ENCODE peak calls at places on chromosomes 2 and 18, in nine cellular contexts. W, P, T, F, E, V, O, B and C are unnamed samples. For H3K4me1, the result is how much of the 10 kb centered on the place peaks cover.

GRCh38 chr2:9378433-9379371 is 44.6 kb downstream of the ITGB1BP1 start:
- DNase-seq in V (no peak), O (no peak), P (peak), T (peak), B (peak), E (peak), F (peak), W (no peak), C (peak)

GRCh38 chr18:23618862-23619387 is 32.6 kb upstream of the NPC1 start:
- DNase-seq in T (no peak), B (peak), F (no peak), W (no peak), P (peak), V (no peak), O (peak), E (no peak), C (no peak)

GRCh38 chr18:68549257-68549871 is 165.5 kb downstream of the TMX3 start:
- DNase-seq in T (no peak), V (no peak), B (no peak), W (no peak), O (no peak), E (peak), P (no peak), F (no peak), C (no peak)

GRCh38 chr2:171158036-171158789 is 2.5 kb downstream of the TLK1 start:
- DNase-seq in P (no peak), B (no peak), V (no peak), F (no peak), E (no peak), W (no peak), O (no peak), T (no peak), C (no peak)

GRCh38 chr18:58962331-58962730 is 97.7 kb downstream of the ZNF532 start:
- DNase-seq in O (no peak), W (no peak), E (no peak), V (no peak), B (no peak), T (no peak), P (no peak), F (no peak), C (no peak)

GRCh38 chr2:183840061-183840584 is 715.9 kb downstream of the NUP35 start:
- DNase-seq in F (no peak), T (no peak), P (no peak), V (no peak), W (no peak), B (no peak), O (no peak), E (no peak), C (no peak)

GRCh38 chr2:67846341-67847070 is 216.3 kb downstream of the C1D start:
- DNase-seq in P (peak), O (peak), V (no peak), W (peak), T (peak), B (peak), F (peak), E (peak), C (peak)

GRCh38 chr2:143955416-143956075 is 564.4 kb downstream of the ZEB2 start:
- DNase-seq in O (no peak), W (no peak), P (no peak), F (no peak), E (peak), B (no peak), T (no peak), V (no peak), C (no peak)

GRCh38 chr18:22469061-22469689 is 51.5 kb upstream of the CTAGE1 start:
- DNase-seq in T (no peak), B (no peak), V (no peak), P (no peak), E (peak), O (no peak), W (no peak), F (no peak), C (no peak)

GRCh38 chr18:45321520-45321919 is 293.8 kb upstream of the SLC14A2 start:
- DNase-seq in B (no peak), V (no peak), O (no peak), P (no peak), E (no peak), F (no peak), T (peak), W (no peak), C (no peak)

GRCh38 chr2:128485761-128486639 is 167.3 kb upstream of the HS6ST1 start:
- DNase-seq in V (no peak), F (no peak), O (no peak), E (no peak), B (no peak), W (no peak), T (no peak), P (no peak), C (no peak)

GRCh38 chr2:204849887-204850286 is 304.6 kb downstream of the PARD3B start:
- DNase-seq in O (no peak), B (no peak), V (no peak), F (no peak), T (no peak), P (no peak), E (no peak), W (no peak), C (no peak)

GRCh38 chr2:197092431-197092830 is 165.9 kb upstream of the PGAP1 start:
- DNase-seq in W (no peak), E (peak), P (peak), T (no peak), O (no peak), F (no peak), V (no peak), B (no peak), C (peak)

GRCh38 chr2:216490061-216490460 is 8.6 kb upstream of the RPL37A start:
- DNase-seq in F (no peak), E (peak), P (no peak), W (no peak), V (no peak), B (no peak), T (no peak), O (no peak), C (no peak)

GRCh38 chr2:1882471-1882870 is 138.2 kb upstream of the PXDN start:
- DNase-seq in V (no peak), P (no peak), O (no peak), B (no peak), F (no peak), E (no peak), T (no peak), W (no peak), C (no peak)

GRCh38 chr2:189487283-189488280 is 46.3 kb downstream of the WDR75 start:
- DNase-seq in W (no peak), V (no peak), B (no peak), E (no peak), T (no peak), F (no peak), O (no peak), P (no peak), C (no peak)

GRCh38 chr18:44839239-44839666 is 158.6 kb downstream of the SETBP1 start:
- DNase-seq in P (peak), F (peak), T (peak), E (peak), O (peak), B (peak), W (peak), V (peak), C (peak)

GRCh38 chr2:3290655-3291054 is 87.0 kb downstream of the EIPR1 start:
- DNase-seq in O (no peak), B (no peak), T (no peak), V (no peak), F (no peak), P (no peak), W (no peak), E (no peak), C (no peak)

GRCh38 chr2:37630298-37630697 is 41.1 kb downstream of the CDC42EP3 start:
- DNase-seq in V (no peak), O (no peak), P (no peak), W (no peak), B (no peak), F (no peak), E (no peak), T (no peak), C (no peak)

GRCh38 chr2:62724886-62725711 is 19.6 kb downstream of the EHBP1 start:
- DNase-seq in E (no peak), B (no peak), O (no peak), V (no peak), F (no peak), P (no peak), W (no peak), T (no peak), C (peak)

GRCh38 chr18:49400398-49401072 is 59.9 kb downstream of the DYM start:
- DNase-seq in O (no peak), P (peak), B (no peak), T (no peak), W (no peak), E (peak), F (no peak), V (no peak), C (no peak)

GRCh38 chr2:67604360-67604759 is 207.2 kb downstream of the ETAA1 start:
- DNase-seq in B (no peak), E (peak), O (no peak), W (no peak), P (no peak), F (no peak), T (no peak), V (no peak), C (no peak)

GRCh38 chr2:170714156-170715061 is 728 bp upstream of the SP5 start:
- DNase-seq in F (peak), B (no peak), T (peak), O (peak), W (peak), E (no peak), V (no peak), P (peak), C (peak)

GRCh38 chr2:229899604-229900003 is 22.2 kb downstream of the TRIP12 start:
- DNase-seq in W (no peak), F (no peak), B (no peak), V (no peak), E (no peak), T (no peak), O (no peak), P (no peak), C (no peak)

GRCh38 chr2:183010112-183010511 is 28.1 kb downstream of the NCKAP1 start:
- DNase-seq in V (no peak), B (no peak), T (peak), F (no peak), P (peak), O (no peak), E (peak), W (no peak), C (no peak)

GRCh38 chr2:226716126-226716525 is 83.5 kb downstream of the IRS1 start:
- DNase-seq in V (no peak), F (no peak), O (no peak), B (no peak), E (no peak), T (no peak), W (no peak), P (no peak), C (no peak)

GRCh38 chr18:39184176-39184575 is 1618.6 kb upstream of the CELF4 start:
- DNase-seq in E (no peak), O (no peak), V (no peak), P (no peak), W (no peak), B (no peak), T (no peak), F (no peak), C (no peak)

GRCh38 chr2:30400151-30400954 is 46.7 kb upstream of the LCLAT1 start:
- DNase-seq in F (no peak), V (no peak), P (no peak), W (no peak), E (no peak), O (no peak), T (no peak), B (no peak), C (no peak)

GRCh38 chr18:6022840-6023239 is 127.5 kb upstream of the TMEM200C start:
- DNase-seq in O (no peak), P (no peak), E (peak), V (no peak), F (no peak), T (no peak), B (no peak), W (no peak), C (no peak)

GRCh38 chr2:222518570-222519381 is 94.4 kb downstream of the SGPP2 start:
- DNase-seq in F (no peak), V (no peak), P (peak), O (no peak), W (no peak), E (no peak), B (no peak), T (no peak), C (no peak)

GRCh38 chr18:36028859-36029258 is 38.5 kb downstream of the RPRD1A start:
- DNase-seq in B (no peak), V (no peak), F (no peak), T (no peak), W (no peak), P (no peak), E (no peak), O (no peak), C (peak)

GRCh38 chr2:183059561-183059960 is 19.0 kb upstream of the DUSP19 start:
- DNase-seq in P (peak), W (no peak), V (no peak), T (no peak), O (no peak), E (peak), F (no peak), B (no peak), C (no peak)

DNA sequence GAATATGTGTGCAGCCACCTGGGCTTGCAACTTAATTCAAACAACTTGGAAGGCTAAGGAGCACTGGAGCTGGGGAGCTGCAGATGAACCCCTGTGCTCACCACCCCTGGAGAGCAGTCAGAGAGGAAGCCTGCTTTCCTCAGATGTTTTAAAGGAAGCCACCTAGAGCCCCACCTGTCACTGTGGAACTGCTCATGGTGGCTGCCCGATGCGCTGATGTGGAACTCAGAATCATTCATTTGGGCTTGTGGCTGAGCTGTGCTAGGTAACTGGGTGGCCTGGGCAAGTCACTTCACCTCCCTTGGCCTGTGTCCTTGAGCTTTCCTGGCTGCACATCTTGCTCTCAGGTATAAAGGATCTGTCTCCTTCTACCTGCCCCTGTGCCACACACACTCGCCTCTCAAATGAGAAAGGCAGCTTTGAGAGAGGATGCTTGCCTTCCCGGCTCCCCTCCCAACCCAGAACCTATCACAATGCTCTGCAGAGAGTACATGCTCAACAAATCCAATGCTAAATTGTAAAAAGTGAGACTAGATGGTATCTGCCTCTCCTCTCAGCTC is 41.3 kb downstream of the BCL11A start:
- DNase-seq in V (no peak), W (no peak), P (no peak), O (no peak), E (no peak), T (no peak), B (no peak), F (no peak), C (no peak)
- H3K4me1 ChIP-seq in V (under half), W (under half), P (half or more), O (under half), E (under half), T (under half), B (under half), F (under half), C (under half)

DNA sequence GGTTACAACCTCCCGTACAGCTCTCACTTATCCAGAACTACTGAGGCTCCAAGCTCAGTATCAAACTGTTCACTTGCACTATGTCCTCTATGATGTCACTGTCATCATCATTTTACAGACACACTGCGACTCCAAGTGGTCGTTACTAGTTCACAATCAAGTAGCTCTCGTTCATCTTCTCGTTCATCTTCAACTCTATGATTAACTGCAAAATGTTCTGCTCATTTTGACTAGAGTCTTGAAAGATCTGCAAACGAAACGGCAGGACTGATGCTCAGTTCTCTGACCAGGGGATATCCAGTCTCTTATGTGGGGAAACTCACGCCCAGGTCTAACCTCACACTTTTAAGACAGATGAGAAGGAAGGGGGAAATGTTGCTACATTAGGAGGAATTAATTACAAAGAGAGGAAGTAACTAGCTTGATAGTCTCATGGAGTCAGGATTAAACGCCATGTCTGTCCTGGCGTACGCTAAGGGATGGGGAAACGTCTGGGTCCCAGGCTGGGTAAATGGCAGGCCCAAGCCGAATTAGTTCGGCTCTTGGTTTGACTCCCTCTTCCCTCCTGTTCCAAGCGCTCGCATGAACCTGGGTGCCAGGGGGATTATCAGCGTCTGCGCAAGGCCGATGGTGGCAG is 794 bp upstream of the CHCHD5 start:
- DNase-seq in B (no peak), W (peak), P (no peak), V (no peak), E (no peak), T (no peak), O (no peak), F (no peak), C (no peak)
- H3K27ac ChIP-seq in B (no peak), W (peak), P (peak), V (peak), E (peak), T (peak), O (peak), F (peak), C (peak)

DNA sequence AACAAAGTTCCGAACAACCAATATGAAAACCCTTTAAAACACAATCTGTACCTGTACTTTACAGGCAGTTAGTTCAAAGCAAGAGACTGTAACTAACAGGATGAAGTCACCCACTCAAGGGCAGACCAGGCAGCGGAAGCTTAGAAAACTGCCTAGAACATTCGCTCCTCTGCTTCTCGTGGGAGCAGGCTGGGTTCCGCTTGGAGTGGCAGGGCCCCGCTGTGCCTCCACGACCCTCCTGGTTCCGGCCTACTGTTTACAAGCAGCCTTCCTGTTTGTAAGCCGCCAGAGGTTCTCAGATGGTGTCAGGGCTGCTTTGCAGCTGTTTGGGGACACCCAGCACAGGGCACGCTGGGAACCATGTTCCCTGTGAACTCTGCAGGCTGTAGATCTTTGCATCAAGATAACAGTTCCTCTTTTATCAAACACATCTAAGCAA is 31.3 kb downstream of the CIB4 start:
- DNase-seq in W (peak), B (no peak), F (no peak), O (no peak), V (no peak), P (no peak), E (no peak), T (no peak), C (peak)
- H3K4me1 ChIP-seq in W (under half), B (under half), F (under half), O (under half), V (under half), P (half or more), E (under half), T (under half), C (under half)

GRCh38 chr2:237909075-237909695 is 49.8 kb downstream of the RAMP1 start:
- DNase-seq in B (no peak), T (no peak), W (no peak), V (no peak), E (no peak), F (no peak), P (no peak), O (no peak), C (no peak)
- H3K27ac ChIP-seq in B (no peak), T (peak), W (no peak), V (no peak), E (no peak), F (no peak), P (no peak), O (no peak), C (no peak)

DNA sequence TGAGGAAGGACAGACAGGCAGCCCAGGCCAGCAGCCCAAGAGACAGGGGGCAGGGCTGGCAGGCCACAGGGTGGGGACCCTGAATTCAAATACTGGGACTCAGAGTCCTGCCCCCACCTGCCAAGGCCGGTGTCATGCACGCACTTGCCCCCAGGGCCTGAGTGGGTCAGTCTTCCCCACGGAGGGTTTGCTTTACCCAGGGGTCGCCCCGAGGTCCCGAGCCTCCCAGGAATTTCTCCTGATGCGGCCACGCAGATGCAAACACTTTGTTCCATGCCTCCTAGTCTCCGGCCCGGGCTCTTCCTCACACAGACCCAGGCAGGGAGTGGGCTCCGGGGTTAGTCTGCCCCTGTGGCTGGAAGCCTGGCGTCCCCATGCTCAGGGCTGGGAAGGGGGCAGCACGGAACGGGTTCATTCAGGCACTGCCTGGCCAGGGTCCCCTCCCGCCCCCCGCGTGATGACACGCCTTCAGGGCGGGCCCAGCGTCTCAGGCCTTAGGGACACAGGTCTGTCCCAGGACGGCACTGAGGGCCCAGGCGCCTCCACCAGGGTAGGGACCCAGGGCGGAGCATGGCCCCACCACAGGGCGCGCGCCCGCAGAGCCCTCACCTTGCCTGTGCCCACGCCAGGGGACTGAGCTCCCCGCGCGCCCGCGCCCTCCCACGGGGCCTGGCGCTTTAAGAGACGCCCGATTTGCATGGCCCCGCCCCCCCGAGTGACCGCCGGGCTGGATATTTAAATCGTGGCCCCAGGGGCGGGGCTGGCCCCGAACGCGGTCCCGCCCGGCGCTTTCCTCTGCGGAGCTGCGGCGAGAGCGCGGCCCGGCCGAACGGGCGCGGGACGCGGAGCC is at the start of gene SNED1:
- DNase-seq in P (peak), B (peak), F (peak), O (peak), T (peak), W (peak), V (no peak), E (peak), C (peak)
- H3K4me1 ChIP-seq in P (under half), B (under half), F (under half), O (under half), T (under half), W (under half), V (under half), E (under half), C (half or more)

DNA sequence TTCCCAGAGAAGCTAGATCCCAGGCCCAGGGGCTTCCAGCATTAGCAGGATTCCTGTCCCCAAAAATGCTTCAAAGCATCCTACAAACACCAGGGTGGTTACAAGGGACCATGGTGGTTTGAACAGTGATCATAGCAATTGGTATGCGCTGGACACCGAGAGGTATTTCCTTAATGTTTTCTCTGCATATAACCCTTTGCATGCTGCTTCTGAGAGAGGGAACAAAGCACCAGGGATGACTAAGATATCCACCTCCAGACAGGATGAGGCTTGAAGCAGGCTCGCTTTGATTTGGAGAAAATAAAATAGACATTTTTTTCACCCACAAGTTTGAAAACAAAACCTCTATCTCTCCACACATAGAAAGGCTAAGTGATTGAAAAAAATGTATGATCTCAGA is 50.5 kb upstream of the TSPYL6 start:
- DNase-seq in P (no peak), V (no peak), T (no peak), W (no peak), E (peak), B (no peak), F (no peak), O (no peak), C (no peak)
- H3K27ac ChIP-seq in P (no peak), V (no peak), T (no peak), W (no peak), E (no peak), B (no peak), F (no peak), O (no peak), C (no peak)

GRCh38 chr2:17558053-17558452 is 17.6 kb downstream of the VSNL1 start:
- DNase-seq in F (no peak), P (no peak), W (no peak), T (no peak), V (no peak), O (no peak), B (no peak), E (no peak), C (no peak)
- H3K4me1 ChIP-seq in F (under half), P (under half), W (under half), T (under half), V (under half), O (under half), B (under half), E (under half), C (under half)